ENCODE peak calls at places on chromosomes 13 and 19, in ten cellular contexts. N is cardiac muscle cell; D is CD4-positive, alpha-beta T cell; P is substantia nigra; V is lower lobe of right lung; E is Panc1; Q is dorsolateral prefrontal cortex; I is neuronal stem cell; O is caudate nucleus; W is heart right ventricle. X is an unnamed sample.

GRCh38 chr13:94362411-94362909 is 117.0 kb downstream of the DCT start:
- DNase-seq in V (no peak), N (peak), O (peak), I (peak), P (no peak), Q (peak), D (peak), W (peak), E (peak), X (peak)

GRCh38 chr19:1146858-1147780 is 26.9 kb downstream of the SBNO2 start:
- DNase-seq in E (no peak), I (no peak), O (no peak), W (no peak), Q (no peak), V (no peak), N (no peak), D (no peak), P (no peak), X (no peak)

GRCh38 chr13:28357247-28357825 is 137.6 kb downstream of the FLT1 start:
- DNase-seq in N (no peak), Q (no peak), V (no peak), E (no peak), I (no peak), W (no peak), P (no peak), D (no peak), O (no peak), X (no peak)

GRCh38 chr19:49417090-49417489 is 6.2 kb downstream of the PTH2 start:
- DNase-seq in V (no peak), O (no peak), N (no peak), Q (no peak), E (no peak), W (no peak), D (no peak), I (no peak), P (no peak), X (no peak)

GRCh38 chr13:44410328-44410859 is 36.8 kb downstream of the SERP2 start:
- DNase-seq in V (no peak), O (no peak), D (no peak), I (no peak), W (no peak), Q (no peak), P (no peak), E (no peak), N (no peak), X (no peak)

GRCh38 chr19:44814517-44814916 is 5.6 kb downstream of the BCAM start:
- DNase-seq in V (no peak), P (no peak), N (no peak), O (no peak), D (no peak), I (no peak), Q (no peak), E (no peak), W (no peak), X (no peak)

GRCh38 chr19:41521860-41522555 is 54.0 kb upstream of the CEACAM21 start:
- DNase-seq in E (no peak), W (no peak), Q (no peak), D (no peak), O (no peak), I (peak), V (peak), P (no peak), N (peak), X (no peak)

GRCh38 chr13:44274838-44275237 is 98.8 kb upstream of the SERP2 start:
- DNase-seq in V (no peak), W (no peak), N (peak), P (no peak), Q (no peak), I (no peak), E (no peak), O (no peak), D (peak), X (no peak)

DNA sequence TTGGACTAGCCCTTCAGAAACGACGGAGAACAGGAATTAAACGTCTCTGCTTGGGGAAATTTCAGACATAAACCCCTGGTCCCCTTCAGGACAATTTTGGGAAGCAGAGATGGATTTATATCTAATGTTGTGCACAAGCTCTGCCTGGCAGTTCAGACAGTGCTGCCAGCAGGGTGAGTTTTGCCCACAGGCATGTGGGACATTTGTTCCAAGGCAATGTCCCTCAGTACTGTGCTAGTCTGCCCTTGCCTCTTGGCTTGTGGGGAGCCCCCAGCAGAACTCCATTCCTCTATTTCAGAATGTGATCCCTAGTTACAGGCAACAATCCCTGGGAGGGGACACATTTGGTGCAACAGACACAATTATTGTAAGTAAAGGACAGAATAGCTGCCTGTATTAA is 76.5 kb upstream of the GPR12 start:
- DNase-seq in N (no peak), E (no peak), V (no peak), Q (no peak), W (no peak), O (no peak), I (no peak), P (no peak), D (no peak), X (no peak)
- H3K27ac ChIP-seq in N (no peak), E (no peak), V (no peak), Q (no peak), W (no peak), O (peak), I (no peak), P (no peak), D (no peak), X (no peak)

GRCh38 chr19:16893686-16893990 is 4.8 kb downstream of the F2RL3 start:
- DNase-seq in E (no peak), D (no peak), N (no peak), Q (no peak), O (no peak), P (no peak), W (no peak), V (no peak), I (no peak), X (no peak)
- H3K27ac ChIP-seq in E (no peak), D (no peak), N (no peak), Q (no peak), O (no peak), P (no peak), W (peak), V (peak), I (no peak), X (no peak)

DNA sequence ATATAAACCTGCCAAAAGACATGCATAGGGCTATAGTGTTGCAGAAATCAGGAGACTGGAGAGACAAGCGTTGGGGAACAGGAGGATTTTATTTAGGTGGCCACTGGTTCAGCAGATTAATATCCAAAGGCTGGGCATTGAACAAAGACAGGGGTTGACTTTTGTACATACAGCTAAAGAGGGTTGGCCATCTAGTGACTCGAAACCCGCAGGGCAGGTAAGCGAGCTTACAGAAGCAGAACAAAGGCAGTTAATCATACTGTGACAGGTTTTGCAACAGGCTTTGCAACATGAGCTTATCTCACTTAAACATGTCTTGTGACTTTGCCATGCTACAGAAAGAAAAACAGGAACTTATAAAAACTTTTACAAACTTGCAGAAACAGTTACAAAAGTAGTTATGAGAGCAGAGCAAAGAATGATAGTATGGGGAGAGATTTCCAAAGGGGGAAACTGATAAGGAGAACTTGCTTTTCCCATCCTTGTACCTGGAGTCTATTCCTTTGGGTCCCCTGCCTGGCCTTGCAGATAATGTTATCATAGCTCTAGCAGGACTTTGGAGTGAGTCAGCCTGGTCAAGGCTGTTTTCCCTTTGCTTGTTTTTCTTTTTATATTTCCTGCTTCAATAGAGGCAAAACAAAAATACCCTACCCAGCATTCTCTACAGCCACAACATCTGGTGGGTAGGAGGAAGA is 234.2 kb downstream of the PCDH17 start:
- DNase-seq in P (no peak), W (no peak), V (no peak), Q (no peak), D (no peak), I (no peak), E (no peak), O (no peak), N (no peak), X (no peak)
- H3K27ac ChIP-seq in P (no peak), W (no peak), V (no peak), Q (no peak), D (no peak), I (no peak), E (no peak), O (no peak), N (no peak), X (no peak)

GRCh38 chr13:23629566-23630272 is 59.5 kb downstream of the TNFRSF19 start:
- DNase-seq in O (no peak), W (no peak), V (no peak), E (no peak), I (no peak), N (no peak), Q (no peak), P (no peak), D (no peak), X (no peak)

GRCh38 chr13:23632741-23633140 is 62.5 kb downstream of the TNFRSF19 start:
- DNase-seq in D (no peak), W (no peak), I (no peak), Q (no peak), P (no peak), O (no peak), N (no peak), V (no peak), E (no peak), X (no peak)

GRCh38 chr13:23628765-23629565 is 58.8 kb downstream of the TNFRSF19 start:
- DNase-seq in V (no peak), Q (no peak), D (no peak), P (no peak), N (no peak), O (no peak), W (no peak), I (no peak), E (no peak), X (no peak)

GRCh38 chr13:23631676-23632622 is 61.7 kb downstream of the TNFRSF19 start:
- DNase-seq in V (no peak), D (no peak), Q (no peak), I (no peak), P (no peak), O (no peak), E (no peak), W (no peak), N (no peak), X (no peak)

DNA sequence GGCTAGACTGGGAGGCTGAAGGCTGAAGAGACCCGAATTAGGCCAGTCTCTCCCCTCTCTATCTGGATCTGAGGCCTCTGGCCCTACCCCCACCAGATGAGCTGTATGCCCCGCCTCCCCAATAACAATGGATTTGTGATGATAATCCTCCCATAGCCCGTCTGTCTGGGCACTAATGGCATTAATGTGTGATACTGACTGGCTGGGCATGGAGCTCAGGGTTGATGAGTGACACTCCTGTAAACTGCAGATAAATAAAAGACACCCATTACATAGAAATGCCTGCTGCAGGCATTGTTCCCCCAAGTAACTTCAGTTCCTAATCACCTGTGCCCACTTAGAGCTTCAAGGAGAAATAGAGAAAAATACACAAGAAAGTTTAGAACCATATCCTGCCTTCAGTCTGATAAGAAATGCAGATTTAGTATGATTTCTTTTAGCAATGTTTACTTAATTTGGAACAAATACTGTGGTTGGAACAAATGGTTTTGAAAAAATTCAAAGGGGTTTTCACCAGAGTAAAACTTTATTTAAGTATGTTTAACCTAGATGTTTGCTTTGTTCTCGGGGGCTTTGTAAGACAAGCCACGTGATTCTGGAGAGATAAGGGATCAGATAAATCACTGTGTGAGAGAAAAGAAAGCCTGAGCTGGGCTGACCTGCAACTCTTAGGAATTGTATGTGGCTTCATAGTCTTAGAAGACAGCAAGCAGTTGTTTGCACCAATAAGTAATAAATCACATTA is 60.3 kb downstream of the TNFRSF19 start:
- DNase-seq in E (no peak), V (no peak), D (no peak), Q (no peak), W (no peak), N (no peak), I (no peak), P (no peak), O (no peak), X (no peak)
- H3K27ac ChIP-seq in E (no peak), V (no peak), D (no peak), Q (no peak), W (no peak), N (peak), I (no peak), P (no peak), O (no peak), X (no peak)

DNA sequence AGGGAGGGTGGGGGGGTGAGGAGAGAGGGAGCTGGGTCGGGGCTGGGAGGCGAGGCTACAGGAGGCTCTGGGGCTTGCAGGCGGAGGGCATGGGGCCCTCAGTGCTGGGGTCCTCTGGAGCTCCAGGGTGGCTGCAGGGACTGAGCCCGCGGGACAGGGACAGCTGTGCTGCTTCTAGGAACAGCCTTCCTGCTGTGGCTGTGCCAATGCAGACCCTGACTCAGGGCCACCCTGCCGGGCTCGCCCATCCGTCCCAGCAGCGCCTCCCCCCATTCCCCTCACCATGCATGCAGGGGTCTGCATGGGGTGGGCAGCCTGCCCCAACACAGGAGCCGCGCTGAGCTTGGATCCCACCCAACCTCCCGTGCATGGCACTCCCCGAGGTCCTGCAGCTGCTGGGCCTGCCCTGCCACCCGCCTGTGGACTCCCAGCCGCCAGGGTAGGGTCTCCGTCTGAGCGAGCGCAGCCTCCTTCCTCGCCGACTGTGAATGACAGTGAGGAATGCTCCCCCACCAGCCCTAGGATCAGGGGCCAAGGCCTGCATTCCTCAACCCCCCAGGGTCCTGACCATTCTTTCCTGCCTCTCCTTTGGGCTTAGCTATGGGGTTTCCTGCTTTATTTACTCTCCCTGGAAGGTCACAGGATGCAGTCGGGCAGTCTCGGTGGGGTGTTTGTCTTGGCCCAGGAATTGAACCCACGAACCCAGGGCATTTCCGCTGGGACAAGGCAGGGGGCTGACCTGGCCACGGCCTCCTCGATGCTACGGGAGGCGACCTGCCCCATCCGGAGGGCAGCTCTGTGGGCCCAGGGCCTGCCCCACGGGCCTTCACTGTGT is 23.4 kb downstream of the CEBPG start:
- DNase-seq in V (peak), W (peak), D (no peak), I (peak), P (no peak), Q (no peak), N (no peak), O (no peak), E (no peak), X (no peak)
- H3K27ac ChIP-seq in V (no peak), W (no peak), D (no peak), I (no peak), P (no peak), Q (no peak), N (no peak), O (no peak), E (no peak), X (no peak)

GRCh38 chr19:58514564-58515020 is 2.8 kb upstream of the SLC27A5 start:
- DNase-seq in I (no peak), N (no peak), Q (no peak), V (no peak), P (no peak), E (no peak), D (no peak), O (no peak), W (no peak), X (no peak)

GRCh38 chr19:58511353-58512208 is at the start of gene SLC27A5:
- DNase-seq in D (no peak), Q (no peak), E (no peak), W (no peak), N (no peak), O (no peak), P (no peak), V (no peak), I (no peak), X (no peak)

GRCh38 chr19:58513213-58513693 is 1.5 kb upstream of the SLC27A5 start:
- DNase-seq in I (no peak), W (no peak), Q (no peak), P (no peak), N (no peak), D (no peak), V (no peak), E (no peak), O (no peak), X (no peak)

GRCh38 chr19:58515259-58515658 is 3.5 kb upstream of the SLC27A5 start:
- DNase-seq in Q (no peak), V (no peak), D (no peak), E (no peak), W (no peak), N (no peak), I (no peak), P (no peak), O (no peak), X (no peak)

DNA sequence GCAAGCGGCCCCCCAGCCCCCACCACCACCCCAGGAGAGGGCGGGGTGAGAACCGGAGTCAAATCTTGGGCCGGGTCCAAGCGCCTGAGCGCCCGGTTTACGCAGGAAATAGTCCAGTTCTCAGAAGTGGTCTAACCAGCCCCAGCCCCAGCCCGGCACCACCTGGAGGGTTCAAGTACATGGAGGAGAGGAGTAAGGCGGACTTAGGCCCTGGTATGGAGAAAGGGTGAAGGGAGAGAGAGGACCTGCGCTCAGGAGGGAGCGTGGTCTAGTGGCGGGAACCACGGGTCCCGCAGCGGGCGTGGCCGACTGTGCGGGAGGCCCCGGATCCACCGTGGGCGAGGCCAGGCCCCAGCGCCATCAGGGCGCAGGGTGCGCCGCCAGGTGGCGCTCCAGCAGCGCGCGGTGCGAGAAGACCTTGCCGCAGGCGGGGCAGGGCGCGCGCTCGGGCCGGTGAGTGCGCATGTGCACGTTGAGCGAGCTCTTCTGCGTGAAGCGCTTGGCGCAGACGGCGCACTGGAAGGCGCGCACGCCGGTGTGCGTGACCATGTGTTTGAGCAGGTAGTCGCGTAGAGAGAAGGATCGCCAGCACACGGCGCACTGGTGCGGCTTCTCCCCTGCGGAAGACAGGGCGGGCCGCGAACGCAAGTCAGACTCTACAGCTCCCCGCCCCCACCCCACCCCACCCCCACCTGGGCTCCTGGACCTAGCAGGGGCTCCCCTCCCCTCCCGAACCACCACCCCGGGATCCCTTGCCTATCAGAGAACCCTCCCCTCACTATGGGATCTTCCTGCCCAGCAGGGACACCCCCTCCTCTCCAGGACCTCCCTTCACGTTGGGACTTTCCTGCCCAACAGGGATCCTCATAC is 2.1 kb upstream of the SLC27A5 start:
- DNase-seq in D (peak), I (peak), E (peak), O (peak), W (peak), Q (peak), V (peak), P (peak), N (peak), X (peak)
- H3K27ac ChIP-seq in D (peak), I (no peak), E (peak), O (peak), W (peak), Q (peak), V (peak), P (peak), N (peak), X (peak)

DNA sequence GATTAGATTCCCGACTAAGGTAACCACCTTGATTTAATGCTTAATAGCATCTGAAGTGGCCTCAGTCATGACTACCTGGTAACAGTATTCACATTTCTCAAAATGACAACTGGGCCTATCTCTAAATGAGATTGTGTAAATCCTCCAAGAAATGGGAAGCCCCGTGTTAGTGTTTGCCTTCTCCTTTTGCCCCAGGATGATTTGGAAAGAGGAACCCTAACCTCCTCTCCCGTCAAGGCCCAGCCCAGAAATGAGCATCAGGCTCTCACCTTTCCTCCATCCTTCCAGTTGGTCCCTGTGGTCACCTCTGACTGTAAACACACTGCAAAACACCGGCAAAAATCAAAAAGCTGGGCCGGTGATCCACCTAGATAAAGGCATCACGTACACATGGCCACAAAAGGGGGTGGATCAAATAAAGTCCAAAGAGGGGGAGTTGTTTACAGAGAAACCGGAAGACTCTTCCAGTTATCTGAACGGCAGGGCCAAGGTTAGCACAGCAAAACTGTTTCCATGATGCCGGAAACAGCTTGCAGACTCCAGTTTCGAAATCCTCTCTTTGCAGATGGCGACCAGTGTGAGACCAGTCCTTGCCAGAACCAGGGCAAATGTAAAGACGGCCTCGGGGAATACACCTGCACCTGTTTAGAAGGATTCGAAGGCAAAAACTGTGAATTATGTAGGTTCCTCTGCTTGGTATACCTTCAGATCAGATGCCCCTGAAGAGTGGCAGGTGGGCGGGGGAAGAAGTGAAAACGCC is 16.4 kb downstream of the F10 start:
- DNase-seq in V (no peak), O (no peak), N (no peak), W (no peak), D (no peak), E (no peak), Q (no peak), P (no peak), I (no peak), X (no peak)
- H3K27ac ChIP-seq in V (no peak), O (no peak), N (no peak), W (no peak), D (no peak), E (no peak), Q (no peak), P (no peak), I (no peak), X (no peak)

GRCh38 chr19:47309038-47309437 is 623 bp upstream of the C5AR1 start:
- DNase-seq in N (no peak), I (no peak), V (no peak), D (no peak), E (no peak), W (no peak), Q (no peak), P (no peak), O (no peak), X (no peak)
- H3K27ac ChIP-seq in N (no peak), I (no peak), V (peak), D (no peak), E (no peak), W (peak), Q (no peak), P (no peak), O (no peak), X (no peak)

X was measured in epithelial cell of prostate.